ENCODE peak calls at places on chromosomes 6 and 20, in five cellular contexts. Q is fibroblast of lung, M is body of pancreas, E is upper lobe of left lung, A is RWPE1. I is an unnamed sample.

GRCh38 chr6:158715330-158716311 is 65.8 kb downstream of the SYTL3 start:
- DNase-seq in A (no peak), Q (no peak), E (peak), M (no peak), I (no peak)

GRCh38 chr20:20084296-20084752 is 32.0 kb downstream of the CFAP61 start:
- DNase-seq in E (peak), A (no peak), M (no peak), Q (no peak), I (no peak)

GRCh38 chr20:33882018-33882417 is 70.9 kb downstream of the CHMP4B start:
- DNase-seq in M (no peak), Q (no peak), A (no peak), E (no peak), I (no peak)

GRCh38 chr20:40563296-40563950 is 125.6 kb downstream of the MAFB start:
- DNase-seq in Q (peak), M (no peak), A (peak), E (peak), I (no peak)

GRCh38 chr20:50199703-50200102 is 9.1 kb downstream of the CEBPB start:
- DNase-seq in A (no peak), M (no peak), Q (no peak), E (no peak), I (no peak)

GRCh38 chr6:31588871-31589650 is 3.0 kb downstream of the LST1 start:
- DNase-seq in E (no peak), A (no peak), Q (no peak), M (no peak), I (no peak)

GRCh38 chr6:143872211-143872610 is 7.9 kb downstream of the ZC2HC1B start:
- DNase-seq in E (no peak), M (no peak), A (no peak), Q (peak), I (no peak)

GRCh38 chr6:10771371-10771894 is 23.8 kb downstream of the TMEM14B start:
- DNase-seq in A (no peak), M (no peak), E (no peak), Q (no peak), I (no peak)

GRCh38 chr20:24769878-24770627 is 179.0 kb upstream of the CST7 start:
- DNase-seq in Q (no peak), M (peak), E (peak), A (no peak), I (peak)

GRCh38 chr6:43999628-44000027 is 127.6 kb downstream of the MRPL14 start:
- DNase-seq in M (no peak), Q (no peak), E (no peak), A (no peak), I (no peak)

GRCh38 chr6:44002071-44002590 is 125.1 kb downstream of the MRPL14 start:
- DNase-seq in E (peak), Q (no peak), M (peak), A (no peak), I (peak)

GRCh38 chr6:44000164-44000842 is 126.9 kb downstream of the MRPL14 start:
- DNase-seq in E (peak), M (peak), A (no peak), Q (peak), I (peak)

GRCh38 chr6:44002591-44003344 is 124.5 kb downstream of the MRPL14 start:
- DNase-seq in M (peak), A (peak), Q (peak), E (peak), I (peak)

GRCh38 chr6:44001318-44001868 is 125.9 kb downstream of the MRPL14 start:
- DNase-seq in M (no peak), Q (peak), E (peak), A (no peak), I (no peak)
- H3K27ac ChIP-seq in M (peak), Q (no peak), E (peak), A (no peak), I (no peak)

GRCh38 chr6:170044836-170045562 is 245.9 kb downstream of the DLL1 start:
- DNase-seq in A (no peak), Q (no peak), E (no peak), M (no peak), I (peak)
- H3K27ac ChIP-seq in A (no peak), Q (no peak), E (no peak), M (no peak), I (no peak)

GRCh38 chr20:53737404-53738038 is 143.9 kb upstream of the ZNF217 start:
- DNase-seq in Q (no peak), E (no peak), M (no peak), A (no peak), I (no peak)
- H3K27ac ChIP-seq in Q (peak), E (peak), M (peak), A (no peak), I (peak)

GRCh38 chr6:83067448-83068413 is at the start of gene DOP1A:
- DNase-seq in Q (peak), E (peak), M (peak), A (peak), I (peak)

GRCh38 chr6:83071707-83072106 is 4.2 kb downstream of the DOP1A start:
- DNase-seq in E (no peak), A (peak), Q (no peak), M (no peak), I (no peak)

GRCh38 chr6:83068628-83069027 is 1.2 kb downstream of the DOP1A start:
- DNase-seq in M (no peak), E (no peak), Q (no peak), A (no peak), I (no peak)

GRCh38 chr6:83071023-83071422 is 3.6 kb downstream of the DOP1A start:
- DNase-seq in Q (no peak), A (no peak), M (no peak), E (no peak), I (no peak)

DNA sequence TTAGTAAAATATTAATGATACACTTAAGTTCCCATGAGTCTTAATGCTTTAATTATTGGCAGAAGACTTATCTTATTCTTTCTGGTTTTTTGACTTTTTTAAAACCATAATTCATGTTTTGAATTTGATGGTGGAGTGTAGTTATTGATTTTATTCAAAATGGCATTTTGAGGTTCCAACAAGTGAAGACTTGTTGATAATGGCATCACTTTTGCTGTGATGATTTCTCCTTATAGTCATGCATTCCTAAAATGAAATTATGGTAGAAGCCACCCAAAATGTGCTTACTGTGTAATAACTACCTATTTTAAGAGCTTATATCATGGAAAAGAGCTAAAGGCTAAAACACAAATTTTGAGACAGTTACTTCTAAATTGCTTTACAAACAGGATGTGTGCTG is 2.2 kb downstream of the DOP1A start:
- DNase-seq in M (no peak), E (no peak), Q (no peak), A (no peak), I (no peak)
- H3K27ac ChIP-seq in M (no peak), E (no peak), Q (no peak), A (no peak), I (no peak)

GRCh38 chr20:5119143-5119434 is 669 bp downstream of the PCNA start:
- DNase-seq in A (no peak), M (no peak), E (no peak), Q (no peak), I (no peak)
- H3K27ac ChIP-seq in A (peak), M (peak), E (peak), Q (peak), I (no peak)

DNA sequence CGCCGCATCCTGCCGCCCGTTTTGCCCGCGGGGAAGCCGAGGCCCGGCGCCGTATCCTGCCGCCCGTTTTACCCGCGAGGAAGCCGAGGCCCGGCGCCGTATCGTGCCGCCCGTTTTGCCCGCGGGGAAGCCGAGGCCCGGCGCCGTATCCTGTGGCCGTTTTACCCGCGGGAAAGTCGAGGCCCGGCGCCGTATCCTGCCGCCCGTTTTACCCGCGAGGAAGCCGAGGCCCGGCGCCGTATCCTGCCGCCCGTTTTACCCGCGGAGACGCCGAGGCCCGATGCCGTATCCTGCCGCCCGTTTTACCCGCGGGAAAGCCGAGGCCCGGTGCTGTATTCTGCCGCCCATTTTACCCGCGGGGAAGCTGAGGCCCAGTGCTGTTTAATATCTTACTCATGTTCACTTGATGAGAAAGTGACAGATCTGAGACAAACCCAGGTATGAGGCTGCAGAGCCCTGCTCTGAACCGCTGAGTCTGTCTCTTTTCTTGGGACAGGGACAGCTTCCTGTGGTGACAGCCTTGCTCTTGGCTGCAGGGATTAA is 129.4 kb downstream of the CDH26 start:
- DNase-seq in A (no peak), M (no peak), Q (peak), E (no peak), I (no peak)
- H3K27ac ChIP-seq in A (no peak), M (no peak), Q (no peak), E (no peak), I (no peak)

GRCh38 chr6:89347825-89348224 is 4.7 kb downstream of the UBE2J1 start:
- DNase-seq in E (no peak), M (no peak), Q (peak), A (no peak), I (no peak)
- H3K27ac ChIP-seq in E (no peak), M (no peak), Q (no peak), A (no peak), I (peak)

GRCh38 chr20:62241501-62241900 is 3.2 kb downstream of the OSBPL2 start:
- DNase-seq in Q (no peak), A (peak), E (no peak), M (no peak), I (no peak)

GRCh38 chr20:62237772-62238568 is at the start of gene OSBPL2:
- DNase-seq in M (peak), Q (peak), A (peak), E (peak), I (peak)

GRCh38 chr20:62240015-62240685 is 1.8 kb downstream of the OSBPL2 start:
- DNase-seq in A (no peak), E (peak), Q (no peak), M (no peak), I (peak)

GRCh38 chr20:62238569-62239277 is 402 bp downstream of the OSBPL2 start:
- DNase-seq in Q (peak), M (peak), E (peak), A (peak), I (no peak)

GRCh38 chr20:62239278-62239879 is 1.1 kb downstream of the OSBPL2 start:
- DNase-seq in E (no peak), Q (no peak), M (peak), A (peak), I (peak)
- H3K27ac ChIP-seq in E (peak), Q (no peak), M (peak), A (peak), I (peak)